ENCODE peak calls at places on chromosomes 13 and 19, in eight cellular contexts. Y is naive thymus-derived CD4-positive, alpha-beta T cell; W is effector memory CD4-positive, alpha-beta T cell; U is stomach; L is cardiac muscle cell; O is aorta; B is psoas muscle; V is body of pancreas. Q is an unnamed sample. For H3K36me3, the result is how much of the 10 kb centered on the place peaks cover.

GRCh38 chr19:57587529-57587928 is 3.6 kb downstream of the ZIK1 start:
- DNase-seq in V (no peak), L (peak), W (no peak), U (no peak), O (no peak), Y (no peak), B (no peak), Q (no peak)

GRCh38 chr19:34549833-34550232 is 68.3 kb downstream of the WTIP start:
- DNase-seq in W (no peak), V (no peak), B (no peak), Y (no peak), L (no peak), O (no peak), U (no peak), Q (no peak)

GRCh38 chr13:27383104-27383921 is 41.1 kb upstream of the GTF3A start:
- DNase-seq in V (peak), U (no peak), Y (no peak), L (no peak), B (no peak), O (no peak), W (no peak), Q (no peak)

GRCh38 chr13:44974056-44974798 is 15.0 kb downstream of the NUFIP1 start:
- DNase-seq in B (no peak), O (no peak), U (peak), V (peak), Y (no peak), W (no peak), L (peak), Q (no peak)

GRCh38 chr13:95641291-95641811 is 3.2 kb downstream of the DZIP1 start:
- DNase-seq in L (peak), Y (no peak), W (no peak), U (no peak), B (no peak), O (peak), V (no peak), Q (no peak)

GRCh38 chr13:42762251-42762650 is 19.1 kb upstream of the FAM216B start:
- DNase-seq in U (no peak), V (no peak), W (no peak), Y (no peak), L (peak), B (no peak), O (no peak), Q (no peak)

GRCh38 chr13:49836516-49836915 is 44.0 kb upstream of the KPNA3 start:
- DNase-seq in Y (no peak), W (no peak), V (peak), O (no peak), U (no peak), B (no peak), L (no peak), Q (no peak)

GRCh38 chr13:28606466-28606865 is 52.5 kb upstream of the POMP start:
- DNase-seq in B (no peak), O (no peak), L (no peak), Y (no peak), W (no peak), V (no peak), U (no peak), Q (no peak)

GRCh38 chr19:17610384-17610783 is 54.9 kb downstream of the COLGALT1 start:
- DNase-seq in W (no peak), Y (no peak), O (no peak), U (no peak), V (no peak), B (no peak), L (peak), Q (no peak)

GRCh38 chr19:55489711-55490477 is 1.7 kb downstream of the SSC5D start:
- DNase-seq in U (no peak), Y (no peak), O (no peak), B (no peak), L (no peak), W (no peak), V (no peak), Q (no peak)

GRCh38 chr19:54376610-54377009 is 11.9 kb upstream of the LAIR1 start:
- DNase-seq in B (no peak), O (no peak), U (no peak), V (no peak), L (no peak), Y (no peak), W (no peak), Q (no peak)

GRCh38 chr13:60572855-60573254 is 175.8 kb downstream of the TDRD3 start:
- DNase-seq in L (no peak), W (no peak), U (no peak), B (no peak), V (no peak), Y (no peak), O (no peak), Q (no peak)

GRCh38 chr13:91280806-91281205 is 66.7 kb upstream of the MIR17HG start:
- DNase-seq in W (no peak), U (no peak), Y (no peak), V (no peak), L (no peak), B (no peak), O (no peak), Q (no peak)

GRCh38 chr13:38636756-38637155 is 50.1 kb upstream of the FREM2 start:
- DNase-seq in U (peak), Y (no peak), W (no peak), B (no peak), O (no peak), L (no peak), V (peak), Q (no peak)

GRCh38 chr19:48110350-48110966 is at the start of gene PLA2G4C:
- DNase-seq in B (peak), L (peak), Y (peak), U (peak), O (peak), V (peak), W (peak), Q (peak)

GRCh38 chr13:38173403-38173802 is 176.2 kb upstream of the UFM1 start:
- DNase-seq in L (no peak), W (no peak), O (no peak), V (no peak), Y (no peak), B (no peak), U (no peak), Q (no peak)

GRCh38 chr13:43686557-43686956 is 100.2 kb downstream of the ENOX1 start:
- DNase-seq in O (no peak), Y (no peak), L (peak), B (peak), W (no peak), V (peak), U (no peak), Q (no peak)

GRCh38 chr19:42250666-42251531 is 4.0 kb downstream of the ERF start:
- DNase-seq in L (peak), O (peak), V (peak), B (no peak), U (no peak), Y (no peak), W (no peak), Q (peak)

GRCh38 chr13:34657716-34658115 is 284.4 kb upstream of the NBEA start:
- DNase-seq in O (no peak), V (no peak), Y (no peak), U (no peak), L (no peak), W (no peak), B (no peak), Q (no peak)

GRCh38 chr19:3733549-3734309 is 25.5 kb downstream of the TJP3 start:
- DNase-seq in U (no peak), W (no peak), Y (no peak), B (no peak), V (no peak), O (no peak), L (no peak), Q (no peak)

GRCh38 chr19:40217027-40217810 is 965 bp downstream of the TTC9B start:
- DNase-seq in O (no peak), B (peak), W (no peak), L (no peak), V (peak), U (peak), Y (no peak), Q (peak)

GRCh38 chr13:24307211-24308067 is 1.9 kb upstream of the C1QTNF9 start:
- DNase-seq in O (no peak), V (peak), U (peak), W (no peak), Y (no peak), B (no peak), L (peak), Q (peak)

GRCh38 chr19:54724644-54725043 is 402 bp downstream of the KIR3DL3 start:
- DNase-seq in U (no peak), B (no peak), L (no peak), Y (no peak), V (no peak), O (no peak), W (no peak), Q (no peak)

GRCh38 chr13:41268764-41269163 is 5.4 kb upstream of the MTRF1 start:
- DNase-seq in Y (peak), W (no peak), U (no peak), L (peak), O (no peak), V (no peak), B (no peak), Q (no peak)

GRCh38 chr13:110166598-110166997 is 140.4 kb downstream of the COL4A1 start:
- DNase-seq in U (no peak), B (no peak), Y (no peak), V (no peak), L (no peak), O (no peak), W (no peak), Q (no peak)
- H3K36me3 ChIP-seq in U (under half), B (under half), Y (under half), V (under half), L (under half), O (under half), W (under half), Q (half or more)

DNA sequence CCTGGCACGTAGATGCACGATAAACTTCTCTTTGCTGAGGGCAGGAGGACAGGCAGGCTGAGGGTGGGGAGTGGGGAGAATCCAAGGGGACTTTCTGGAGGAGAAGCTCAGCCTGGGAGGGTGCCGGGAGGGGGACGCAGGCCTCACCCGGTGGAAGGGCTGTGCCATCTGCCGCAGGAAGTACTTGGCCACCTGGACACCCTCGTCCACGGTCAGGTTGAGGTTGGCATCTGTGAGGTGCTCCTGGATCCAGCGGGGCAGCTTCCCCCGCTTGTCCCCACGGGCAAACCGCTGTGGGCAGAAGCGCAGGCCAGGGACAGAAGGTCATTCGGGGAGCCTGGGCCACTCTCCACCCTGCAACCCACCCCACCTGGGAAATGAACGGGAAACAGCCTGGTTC is 11.5 kb downstream of the KLC3 start:
- DNase-seq in O (no peak), U (no peak), Y (no peak), V (no peak), W (no peak), B (no peak), L (no peak), Q (no peak)
- H3K36me3 ChIP-seq in O (under half), U (under half), Y (under half), V (under half), W (under half), B (under half), L (under half), Q (under half)

DNA sequence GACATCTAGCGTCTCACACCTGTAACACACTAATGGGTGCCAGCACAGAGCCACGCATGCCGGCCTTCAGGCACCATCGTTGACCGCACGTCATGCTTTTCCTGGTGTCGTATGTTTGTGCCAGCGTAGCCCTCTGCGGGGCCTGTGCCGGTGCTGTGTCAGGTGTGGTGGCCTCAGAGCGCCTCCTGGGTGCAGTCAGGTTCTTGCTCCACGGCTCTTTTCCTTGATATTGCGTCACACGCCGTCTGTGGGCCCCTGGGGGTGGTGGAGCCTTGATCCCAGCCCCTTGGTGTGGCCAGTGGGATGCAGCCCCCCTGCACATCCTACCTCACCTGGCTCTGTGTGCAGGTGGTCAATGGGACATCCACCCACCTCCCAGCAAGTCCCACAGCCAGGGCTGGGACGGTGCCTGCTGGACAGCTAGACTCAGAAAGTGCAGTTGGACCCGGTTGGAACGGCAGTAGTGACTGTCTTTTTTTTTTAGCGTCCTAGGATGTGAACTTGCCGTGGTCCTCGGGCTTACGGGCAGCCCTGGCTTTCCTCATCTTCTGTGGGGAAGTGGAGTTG is 24.5 kb downstream of the TFDP1 start:
- DNase-seq in L (no peak), Y (no peak), V (no peak), U (no peak), B (no peak), W (no peak), O (no peak), Q (no peak)
- H3K36me3 ChIP-seq in L (under half), Y (under half), V (under half), U (under half), B (under half), W (under half), O (under half), Q (under half)

DNA sequence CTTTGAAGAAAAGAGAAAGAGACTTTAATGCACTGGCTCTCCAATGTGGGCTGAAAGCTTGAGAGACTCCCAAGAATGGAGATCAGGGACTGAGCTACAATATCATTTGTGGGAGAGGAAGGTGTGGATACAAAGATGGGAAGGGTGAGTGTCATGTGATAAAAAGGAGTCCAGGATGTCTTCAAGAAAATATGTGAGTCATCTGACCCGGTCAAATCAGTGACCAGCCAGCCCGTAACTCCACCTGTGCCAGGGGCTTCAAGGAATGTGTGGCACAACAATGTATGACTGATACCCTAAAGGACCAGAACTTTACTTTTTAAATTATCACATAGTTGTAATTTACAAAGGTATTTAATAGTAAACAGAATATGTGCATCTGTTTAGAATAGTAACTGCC is 97.2 kb downstream of the DOCK9 start:
- DNase-seq in B (no peak), U (no peak), Y (no peak), V (no peak), O (no peak), L (no peak), W (no peak), Q (no peak)
- H3K36me3 ChIP-seq in B (under half), U (under half), Y (under half), V (under half), O (under half), L (under half), W (half or more), Q (half or more)

GRCh38 chr19:16205205-16206045 is 7.7 kb downstream of the AP1M1 start:
- DNase-seq in W (no peak), U (no peak), V (no peak), O (peak), L (no peak), Y (no peak), B (no peak), Q (peak)
- H3K36me3 ChIP-seq in W (half or more), U (half or more), V (under half), O (under half), L (under half), Y (under half), B (under half), Q (half or more)